ENCODE peak calls at places on chromosomes 3 and 15, in four cellular contexts. One of them, this sample, is unnamed.

GRCh38 chr3:144052275-144052674 is 80.7 kb downstream of the DIPK2A start:
- DNase-seq in right cardiac atrium: no peak
- DNase-seq in GM12864: no peak
- DNase-seq in stimulated activated CD4-positive, alpha-beta T cell treated with anti-CD3 and anti-CD28 coated beads, Interleukin-4, amount 100 ng/mL, for 4 hours: no peak
- DNase-seq in this sample: no peak

GRCh38 chr3:69822501-69822900 is 83.2 kb downstream of the MITF start:
- DNase-seq in GM12864: no peak
- DNase-seq in stimulated activated CD4-positive, alpha-beta T cell treated with anti-CD3 and anti-CD28 coated beads, Interleukin-4, amount 100 ng/mL, for 4 hours: no peak
- DNase-seq in right cardiac atrium: no peak
- DNase-seq in this sample: no peak

GRCh38 chr15:92614301-92614700 is 41.3 kb downstream of the FAM174B start:
- DNase-seq in GM12864: no peak
- DNase-seq in right cardiac atrium: no peak
- DNase-seq in stimulated activated CD4-positive, alpha-beta T cell treated with anti-CD3 and anti-CD28 coated beads, Interleukin-4, amount 100 ng/mL, for 4 hours: no peak
- DNase-seq in this sample: no peak

GRCh38 chr3:177300039-177300833 is 103.0 kb upstream of the TBL1XR1 start:
- DNase-seq in GM12864: no peak
- DNase-seq in right cardiac atrium: peak
- DNase-seq in stimulated activated CD4-positive, alpha-beta T cell treated with anti-CD3 and anti-CD28 coated beads, Interleukin-4, amount 100 ng/mL, for 4 hours: no peak
- DNase-seq in this sample: no peak

GRCh38 chr3:172153335-172153861 is 114.0 kb downstream of the FNDC3B start:
- DNase-seq in right cardiac atrium: peak
- DNase-seq in GM12864: no peak
- DNase-seq in stimulated activated CD4-positive, alpha-beta T cell treated with anti-CD3 and anti-CD28 coated beads, Interleukin-4, amount 100 ng/mL, for 4 hours: peak
- DNase-seq in this sample: peak

GRCh38 chr3:77869423-77869822 is 829.5 kb downstream of the ROBO2 start:
- DNase-seq in GM12864: no peak
- DNase-seq in right cardiac atrium: no peak
- DNase-seq in stimulated activated CD4-positive, alpha-beta T cell treated with anti-CD3 and anti-CD28 coated beads, Interleukin-4, amount 100 ng/mL, for 4 hours: no peak
- DNase-seq in this sample: no peak

GRCh38 chr3:195123196-195123805 is 147.7 kb downstream of the XXYLT1 start:
- DNase-seq in GM12864: no peak
- DNase-seq in stimulated activated CD4-positive, alpha-beta T cell treated with anti-CD3 and anti-CD28 coated beads, Interleukin-4, amount 100 ng/mL, for 4 hours: no peak
- DNase-seq in right cardiac atrium: no peak
- DNase-seq in this sample: no peak

GRCh38 chr3:131221731-131222130 is 159.8 kb upstream of the NUDT16 start:
- DNase-seq in right cardiac atrium: no peak
- DNase-seq in GM12864: no peak
- DNase-seq in stimulated activated CD4-positive, alpha-beta T cell treated with anti-CD3 and anti-CD28 coated beads, Interleukin-4, amount 100 ng/mL, for 4 hours: no peak
- DNase-seq in this sample: no peak

GRCh38 chr3:9339750-9340449 is 23.0 kb upstream of the THUMPD3 start:
- DNase-seq in right cardiac atrium: no peak
- DNase-seq in GM12864: no peak
- DNase-seq in stimulated activated CD4-positive, alpha-beta T cell treated with anti-CD3 and anti-CD28 coated beads, Interleukin-4, amount 100 ng/mL, for 4 hours: no peak
- DNase-seq in this sample: no peak

GRCh38 chr3:196604548-196604947 is 34.9 kb upstream of the NRROS start:
- DNase-seq in right cardiac atrium: no peak
- DNase-seq in GM12864: peak
- DNase-seq in stimulated activated CD4-positive, alpha-beta T cell treated with anti-CD3 and anti-CD28 coated beads, Interleukin-4, amount 100 ng/mL, for 4 hours: peak
- DNase-seq in this sample: no peak

GRCh38 chr15:70259640-70260066 is 161.9 kb upstream of the TLE3 start:
- DNase-seq in GM12864: no peak
- DNase-seq in right cardiac atrium: no peak
- DNase-seq in stimulated activated CD4-positive, alpha-beta T cell treated with anti-CD3 and anti-CD28 coated beads, Interleukin-4, amount 100 ng/mL, for 4 hours: no peak
- DNase-seq in this sample: no peak

GRCh38 chr3:114376091-114376490 is 82.3 kb downstream of the TIGIT start:
- DNase-seq in GM12864: no peak
- DNase-seq in stimulated activated CD4-positive, alpha-beta T cell treated with anti-CD3 and anti-CD28 coated beads, Interleukin-4, amount 100 ng/mL, for 4 hours: no peak
- DNase-seq in right cardiac atrium: no peak
- DNase-seq in this sample: no peak

GRCh38 chr15:50128266-50128665 is 9.2 kb upstream of the ATP8B4 start:
- DNase-seq in stimulated activated CD4-positive, alpha-beta T cell treated with anti-CD3 and anti-CD28 coated beads, Interleukin-4, amount 100 ng/mL, for 4 hours: no peak
- DNase-seq in GM12864: no peak
- DNase-seq in right cardiac atrium: peak
- DNase-seq in this sample: peak

This sample was measured in heart right ventricle.